ENCODE peak calls at places on chromosomes 2 and 18, in six cellular contexts. One of them, this sample, is unnamed.
A peak's percentile ranks its signal among the peaks of the same experiment; 100 is the strongest.

GRCh38 chr2:70104231-70105111 is 17.2 kb downstream of the PCBP1 start:
- DNase-seq in SK-N-SH: peak; percentile 67
- DNase-seq in HepG2: peak; percentile 69
- DNase-seq in K562: peak; percentile 73
- DNase-seq in GM12878: no peak
- DNase-seq in H1: no peak
- DNase-seq in this sample: peak; percentile 61

GRCh38 chr2:110853516-110853915 is 121.1 kb downstream of the ACOXL start:
- DNase-seq in SK-N-SH: no peak
- DNase-seq in HepG2: peak; percentile 42
- DNase-seq in K562: peak; percentile 35
- DNase-seq in GM12878: no peak
- DNase-seq in H1: no peak
- DNase-seq in this sample: no peak

GRCh38 chr18:77096031-77096371 is 36.6 kb downstream of the MBP start:
- DNase-seq in SK-N-SH: no peak
- DNase-seq in HepG2: no peak
- DNase-seq in K562: no peak
- DNase-seq in GM12878: no peak
- DNase-seq in H1: no peak
- DNase-seq in this sample: no peak

GRCh38 chr2:26721267-26722032 is 28.9 kb downstream of the KCNK3 start:
- DNase-seq in SK-N-SH: no peak
- DNase-seq in HepG2: peak; percentile 70
- DNase-seq in K562: no peak
- DNase-seq in GM12878: no peak
- DNase-seq in H1: no peak
- DNase-seq in this sample: no peak

GRCh38 chr2:137888845-137889244 is 75.4 kb upstream of the HNMT start:
- DNase-seq in SK-N-SH: peak; percentile 25
- DNase-seq in HepG2: peak; percentile 63
- DNase-seq in K562: no peak
- DNase-seq in GM12878: no peak
- DNase-seq in H1: peak; percentile 62
- DNase-seq in this sample: peak; percentile 19

GRCh38 chr2:124193706-124194105 is 168.6 kb downstream of the CNTNAP5 start:
- DNase-seq in SK-N-SH: no peak
- DNase-seq in HepG2: no peak
- DNase-seq in K562: no peak
- DNase-seq in GM12878: no peak
- DNase-seq in H1: no peak
- DNase-seq in this sample: no peak

GRCh38 chr2:73730810-73731209 is 6.3 kb downstream of the TPRKB start:
- DNase-seq in SK-N-SH: no peak
- DNase-seq in HepG2: no peak
- DNase-seq in K562: no peak
- DNase-seq in GM12878: no peak
- DNase-seq in H1: no peak
- DNase-seq in this sample: no peak

GRCh38 chr2:164103271-164103670 is 367.5 kb upstream of the FIGN start:
- DNase-seq in SK-N-SH: no peak
- DNase-seq in HepG2: no peak
- DNase-seq in K562: no peak
- DNase-seq in GM12878: no peak
- DNase-seq in H1: peak; percentile 45
- DNase-seq in this sample: no peak

GRCh38 chr2:67733517-67733916 is 329.3 kb downstream of the C1D start:
- DNase-seq in SK-N-SH: peak; percentile 54
- DNase-seq in HepG2: peak; percentile 8
- DNase-seq in K562: no peak
- DNase-seq in GM12878: no peak
- DNase-seq in H1: peak; percentile 76
- DNase-seq in this sample: peak; percentile 21

GRCh38 chr2:12262681-12263436 is 453.9 kb upstream of the TRIB2 start:
- DNase-seq in SK-N-SH: no peak
- DNase-seq in HepG2: no peak
- DNase-seq in K562: no peak
- DNase-seq in GM12878: no peak
- DNase-seq in H1: no peak
- DNase-seq in this sample: no peak

GRCh38 chr2:70574618-70575017 is 21.0 kb upstream of the TGFA start:
- DNase-seq in SK-N-SH: no peak
- DNase-seq in HepG2: no peak
- DNase-seq in K562: no peak
- DNase-seq in GM12878: no peak
- DNase-seq in H1: no peak
- DNase-seq in this sample: no peak

GRCh38 chr2:2331905-2332280 is 818 bp upstream of the MYT1L start:
- DNase-seq in SK-N-SH: peak; percentile 49
- DNase-seq in HepG2: no peak
- DNase-seq in K562: no peak
- DNase-seq in GM12878: no peak
- DNase-seq in H1: peak; percentile 63
- DNase-seq in this sample: no peak

GRCh38 chr2:16507655-16508054 is 158.0 kb downstream of the CYRIA start:
- DNase-seq in SK-N-SH: no peak
- DNase-seq in HepG2: no peak
- DNase-seq in K562: no peak
- DNase-seq in GM12878: no peak
- DNase-seq in H1: peak; percentile 59
- DNase-seq in this sample: no peak

GRCh38 chr2:100198461-100199230 is 56.3 kb upstream of the AFF3 start:
- DNase-seq in SK-N-SH: no peak
- DNase-seq in HepG2: no peak
- DNase-seq in K562: no peak
- DNase-seq in GM12878: no peak
- DNase-seq in H1: no peak
- DNase-seq in this sample: no peak

GRCh38 chr2:198127627-198128026 is 323.2 kb downstream of the PLCL1 start:
- DNase-seq in SK-N-SH: peak; percentile 26
- DNase-seq in HepG2: peak; percentile 56
- DNase-seq in K562: peak; percentile 28
- DNase-seq in GM12878: peak; percentile 32
- DNase-seq in H1: no peak
- DNase-seq in this sample: peak; percentile 18

GRCh38 chr2:100865819-100866462 is 46.0 kb downstream of the NPAS2 start:
- DNase-seq in SK-N-SH: no peak
- DNase-seq in HepG2: peak; percentile 71
- DNase-seq in K562: no peak
- DNase-seq in GM12878: no peak
- DNase-seq in H1: no peak
- DNase-seq in this sample: no peak

GRCh38 chr2:196131949-196132925 is 39.1 kb downstream of the STK17B start:
- DNase-seq in SK-N-SH: no peak
- DNase-seq in HepG2: no peak
- DNase-seq in K562: no peak
- DNase-seq in GM12878: no peak
- DNase-seq in H1: no peak
- DNase-seq in this sample: no peak

GRCh38 chr2:200130762-200131166 is 175.4 kb downstream of the MAIP1 start:
- DNase-seq in SK-N-SH: no peak
- DNase-seq in HepG2: no peak
- DNase-seq in K562: no peak
- DNase-seq in GM12878: no peak
- DNase-seq in H1: no peak
- DNase-seq in this sample: no peak

GRCh38 chr18:57110295-57110694 is 36.6 kb upstream of the BOD1L2 start:
- DNase-seq in SK-N-SH: no peak
- DNase-seq in HepG2: no peak
- DNase-seq in K562: no peak
- DNase-seq in GM12878: no peak
- DNase-seq in H1: no peak
- DNase-seq in this sample: no peak

GRCh38 chr2:122643725-122644329 is 888.4 kb downstream of the TSN start:
- DNase-seq in SK-N-SH: peak; percentile 70
- DNase-seq in HepG2: no peak
- DNase-seq in K562: no peak
- DNase-seq in GM12878: no peak
- DNase-seq in H1: no peak
- DNase-seq in this sample: peak; percentile 7

GRCh38 chr2:200406379-200406778 is 99.9 kb downstream of the SPATS2L start:
- DNase-seq in SK-N-SH: no peak
- DNase-seq in HepG2: peak; percentile 38
- DNase-seq in K562: no peak
- DNase-seq in GM12878: no peak
- DNase-seq in H1: no peak
- DNase-seq in this sample: no peak

GRCh38 chr2:224901121-224901676 is 141.1 kb downstream of the DOCK10 start:
- DNase-seq in SK-N-SH: no peak
- DNase-seq in HepG2: no peak
- DNase-seq in K562: no peak
- DNase-seq in GM12878: no peak
- DNase-seq in H1: no peak
- DNase-seq in this sample: no peak

GRCh38 chr2:224849264-224849663 is 133.1 kb upstream of the CCDC195 start:
- DNase-seq in SK-N-SH: no peak
- DNase-seq in HepG2: no peak
- DNase-seq in K562: no peak
- DNase-seq in GM12878: no peak
- DNase-seq in H1: no peak
- DNase-seq in this sample: no peak

GRCh38 chr2:240986787-240987411 is 11.5 kb upstream of the SNED1 start:
- DNase-seq in SK-N-SH: peak; percentile 70
- DNase-seq in HepG2: no peak
- DNase-seq in K562: no peak
- DNase-seq in GM12878: no peak
- DNase-seq in H1: peak; percentile 43
- DNase-seq in this sample: no peak

DNA sequence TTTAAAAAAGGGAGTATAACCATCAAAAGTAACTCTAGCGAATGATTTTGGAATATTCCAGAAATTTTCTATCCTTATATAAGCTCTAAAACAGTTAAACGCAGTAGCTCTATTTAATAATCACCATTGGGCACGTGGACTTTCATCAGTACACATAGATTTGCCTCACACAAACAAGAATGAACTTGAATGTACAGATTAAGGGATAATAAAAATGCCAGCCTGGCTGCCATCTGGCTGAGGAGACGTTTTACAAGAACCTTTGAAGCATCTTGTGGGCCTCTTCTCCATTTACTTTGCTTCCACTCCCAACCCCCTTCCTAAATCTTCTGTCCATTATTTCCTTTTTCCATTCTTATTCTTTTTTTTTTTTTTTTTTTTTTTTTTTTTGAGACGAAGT is 47.2 kb downstream of the AGAP1 start:
- DNase-seq in SK-N-SH: no peak
- DNase-seq in HepG2: peak; percentile 35
- DNase-seq in K562: no peak
- DNase-seq in GM12878: no peak
- DNase-seq in H1: no peak
- DNase-seq in this sample: no peak
- TF ChIP-seq GABPA in SK-N-SH: no peak
- TF ChIP-seq GABPA in HepG2: no peak
- TF ChIP-seq GABPA in K562: no peak
- TF ChIP-seq GABPA in GM12878: no peak
- TF ChIP-seq GABPA in H1: no peak
- TF ChIP-seq GABPA in this sample: no peak

GRCh38 chr2:219496781-219497494 is 1.8 kb upstream of the GMPPA start:
- DNase-seq in SK-N-SH: no peak
- DNase-seq in HepG2: no peak
- DNase-seq in K562: no peak
- DNase-seq in GM12878: no peak
- DNase-seq in H1: no peak
- DNase-seq in this sample: no peak
- H3K4me3 ChIP-seq in SK-N-SH: no peak overlapping the region
- H3K4me3 ChIP-seq in HepG2: no peak overlapping the region
- H3K4me3 ChIP-seq in K562: no peak overlapping the region
- H3K4me3 ChIP-seq in GM12878: no peak overlapping the region
- H3K4me3 ChIP-seq in H1: peak overlapping the region; percentile 32
- H3K4me3 ChIP-seq in this sample: no peak overlapping the region

GRCh38 chr2:37343537-37344434 is 644 bp upstream of the QPCT start:
- DNase-seq in SK-N-SH: peak; percentile 56
- DNase-seq in HepG2: peak; percentile 54
- DNase-seq in K562: no peak
- DNase-seq in GM12878: no peak
- DNase-seq in H1: no peak
- DNase-seq in this sample: no peak
- TF ChIP-seq GABPA in SK-N-SH: no peak
- TF ChIP-seq GABPA in HepG2: no peak
- TF ChIP-seq GABPA in K562: no peak
- TF ChIP-seq GABPA in GM12878: no peak
- TF ChIP-seq GABPA in H1: no peak
- TF ChIP-seq GABPA in this sample: no peak

DNA sequence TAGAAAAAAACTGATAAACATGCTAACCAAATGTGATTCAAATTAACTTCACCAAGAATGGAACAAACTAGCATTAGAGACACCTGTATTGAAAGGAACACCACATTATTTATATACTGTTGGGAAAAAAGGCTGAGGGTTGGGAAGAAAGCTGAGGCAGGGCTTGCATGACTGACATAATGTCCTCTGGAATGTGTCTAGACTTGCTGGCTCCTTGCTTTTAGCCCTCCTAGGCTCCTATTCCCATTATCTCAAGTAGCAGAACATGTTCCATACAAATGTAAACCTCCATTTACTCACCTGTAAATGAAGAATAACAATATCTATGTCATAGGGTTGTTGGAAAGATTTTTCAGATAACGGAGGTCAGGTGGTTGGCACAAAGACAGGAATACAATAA is 939 bp upstream of the ACADL start:
- DNase-seq in SK-N-SH: no peak
- DNase-seq in HepG2: no peak
- DNase-seq in K562: no peak
- DNase-seq in GM12878: no peak
- DNase-seq in H1: no peak
- DNase-seq in this sample: no peak
- H3K4me3 ChIP-seq in SK-N-SH: no peak overlapping the region
- H3K4me3 ChIP-seq in HepG2: no peak overlapping the region
- H3K4me3 ChIP-seq in K562: no peak overlapping the region
- H3K4me3 ChIP-seq in GM12878: no peak overlapping the region
- H3K4me3 ChIP-seq in H1: no peak overlapping the region
- H3K4me3 ChIP-seq in this sample: no peak overlapping the region

GRCh38 chr2:176112375-176113302 is 3.9 kb upstream of the HOXD10 start:
- DNase-seq in SK-N-SH: no peak
- DNase-seq in HepG2: no peak
- DNase-seq in K562: no peak
- DNase-seq in GM12878: no peak
- DNase-seq in H1: peak; percentile 60
- DNase-seq in this sample: no peak

GRCh38 chr2:176109955-176110345 is 2.9 kb downstream of the HOXD11 start:
- DNase-seq in SK-N-SH: no peak
- DNase-seq in HepG2: no peak
- DNase-seq in K562: no peak
- DNase-seq in GM12878: no peak
- DNase-seq in H1: peak; percentile 27
- DNase-seq in this sample: no peak

GRCh38 chr2:176111891-176112374 is 4.6 kb upstream of the HOXD10 start:
- DNase-seq in SK-N-SH: no peak
- DNase-seq in HepG2: no peak
- DNase-seq in K562: no peak
- DNase-seq in GM12878: no peak
- DNase-seq in H1: no peak
- DNase-seq in this sample: no peak

GRCh38 chr2:176109226-176109954 is 2.3 kb downstream of the HOXD11 start:
- DNase-seq in SK-N-SH: no peak
- DNase-seq in HepG2: no peak
- DNase-seq in K562: no peak
- DNase-seq in GM12878: no peak
- DNase-seq in H1: peak; percentile 45
- DNase-seq in this sample: no peak

GRCh38 chr2:176110975-176111663 is 4.0 kb downstream of the HOXD11 start:
- DNase-seq in SK-N-SH: peak; percentile 88
- DNase-seq in HepG2: peak; percentile 50
- DNase-seq in K562: peak; percentile 74
- DNase-seq in GM12878: no peak
- DNase-seq in H1: peak; percentile 84
- DNase-seq in this sample: peak; percentile 48
- TF ChIP-seq GABPA in SK-N-SH: no peak
- TF ChIP-seq GABPA in HepG2: no peak
- TF ChIP-seq GABPA in K562: no peak
- TF ChIP-seq GABPA in GM12878: no peak
- TF ChIP-seq GABPA in H1: no peak
- TF ChIP-seq GABPA in this sample: no peak